ENCODE peak calls at places on chromosomes 16 and 17, in seven cellular contexts. G, V, P, M, N, E and J are unnamed samples.

GRCh38 chr17:74361613-74362391 is at the start of gene BTBD17:
- DNase-seq in G (peak), V (peak), P (peak), M (peak), N (peak), E (no peak), J (no peak)

GRCh38 chr17:17552351-17553216 is 38.9 kb downstream of the PEMT start:
- DNase-seq in G (no peak), V (no peak), P (no peak), M (no peak), N (no peak), E (no peak), J (no peak)

GRCh38 chr17:48128411-48128810 is 20.8 kb downstream of the SNX11 start:
- DNase-seq in G (no peak), V (no peak), P (no peak), M (no peak), N (no peak), E (no peak), J (no peak)

GRCh38 chr16:69564845-69565610 is 738 bp upstream of the NFAT5 start:
- DNase-seq in G (no peak), V (no peak), P (no peak), M (no peak), N (peak), E (no peak), J (no peak)

GRCh38 chr17:79141578-79142338 is 67.1 kb downstream of the ENGASE start:
- DNase-seq in G (no peak), V (no peak), P (no peak), M (no peak), N (no peak), E (no peak), J (no peak)

GRCh38 chr17:81821603-81822311 is 11.3 kb downstream of the MCRIP1 start:
- DNase-seq in G (peak), V (peak), P (peak), M (peak), N (peak), E (no peak), J (no peak)

GRCh38 chr17:71995570-71995969 is 125.2 kb upstream of the SOX9 start:
- DNase-seq in G (no peak), V (no peak), P (no peak), M (no peak), N (no peak), E (no peak), J (no peak)

GRCh38 chr16:1770328-1771071 is 843 bp downstream of the NME3 start:
- DNase-seq in G (peak), V (peak), P (peak), M (peak), N (peak), E (no peak), J (no peak)

GRCh38 chr16:51951668-51952298 is 595.2 kb downstream of the TOX3 start:
- DNase-seq in G (no peak), V (no peak), P (no peak), M (peak), N (no peak), E (no peak), J (no peak)

GRCh38 chr17:17682737-17683675 is 1.7 kb downstream of the RAI1 start:
- DNase-seq in G (peak), V (peak), P (peak), M (peak), N (peak), E (no peak), J (no peak)

GRCh38 chr16:49439050-49439449 is 65.4 kb downstream of the C16orf78 start:
- DNase-seq in G (no peak), V (no peak), P (no peak), M (no peak), N (no peak), E (no peak), J (no peak)

GRCh38 chr16:77406680-77407079 is 28.2 kb downstream of the ADAMTS18 start:
- DNase-seq in G (no peak), V (no peak), P (no peak), M (no peak), N (peak), E (no peak), J (no peak)

GRCh38 chr16:73319747-73320146 is 271.8 kb upstream of the ZFHX3 start:
- DNase-seq in G (no peak), V (no peak), P (no peak), M (no peak), N (no peak), E (no peak), J (no peak)

GRCh38 chr17:82613283-82614094 is 34.8 kb downstream of the WDR45B start:
- DNase-seq in G (no peak), V (no peak), P (no peak), M (no peak), N (no peak), E (no peak), J (no peak)

GRCh38 chr16:73214825-73215481 is 167.0 kb upstream of the ZFHX3 start:
- DNase-seq in G (no peak), V (no peak), P (no peak), M (no peak), N (peak), E (no peak), J (no peak)

GRCh38 chr17:46972346-46972745 is 6.7 kb downstream of the RPRML start:
- DNase-seq in G (no peak), V (peak), P (peak), M (peak), N (no peak), E (no peak), J (no peak)

GRCh38 chr16:85988306-85988705 is 89.3 kb downstream of the IRF8 start:
- DNase-seq in G (no peak), V (peak), P (no peak), M (no peak), N (no peak), E (no peak), J (no peak)

GRCh38 chr17:76033139-76033538 is 6.0 kb upstream of the EVPL start:
- DNase-seq in G (no peak), V (no peak), P (no peak), M (no peak), N (no peak), E (no peak), J (no peak)

GRCh38 chr17:36592316-36592710 is 634 bp downstream of the DHRS11 start:
- DNase-seq in G (peak), V (peak), P (no peak), M (peak), N (peak), E (no peak), J (no peak)

DNA sequence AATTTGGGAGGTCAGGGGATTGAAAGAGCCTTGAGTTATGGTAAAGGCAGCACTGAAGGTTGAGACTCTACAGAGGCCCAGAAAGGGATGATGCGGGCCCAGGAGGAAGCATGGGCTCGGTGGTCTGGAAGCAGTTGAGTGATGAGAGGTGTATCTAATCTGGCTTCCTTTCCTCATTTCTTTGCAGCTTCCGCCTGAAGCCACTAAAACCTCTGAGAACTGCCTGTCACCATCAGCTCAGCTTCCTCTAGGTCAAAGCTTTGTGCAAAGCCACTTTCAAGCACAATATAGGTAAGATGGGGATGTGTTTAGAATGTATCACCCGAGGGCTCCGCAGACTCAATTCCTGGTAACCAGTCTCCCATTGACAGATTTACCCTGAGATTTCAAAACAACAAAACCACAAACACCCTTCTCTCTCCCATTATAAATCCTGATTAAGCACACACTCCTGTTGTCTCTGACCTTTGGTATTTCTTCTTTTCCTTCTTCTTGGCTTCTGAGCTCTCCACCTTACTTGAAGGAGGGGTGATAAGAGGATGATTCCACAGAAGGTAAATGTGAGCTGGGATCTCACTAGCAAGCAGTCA is 21.2 kb downstream of the USP43 start:
- DNase-seq in G (no peak), V (no peak), P (no peak), M (no peak), N (no peak), E (no peak), J (no peak)
- TF ChIP-seq CTCF in G (no peak), V (no peak), P (no peak), M (no peak), N (no peak), E (no peak), J (no peak)

GRCh38 chr16:12896562-12896961 is 4.8 kb upstream of the SHISA9 start:
- DNase-seq in G (peak), V (no peak), P (no peak), M (no peak), N (no peak), E (no peak), J (no peak)
- TF ChIP-seq CTCF in G (no peak), V (peak), P (peak), M (peak), N (no peak), E (peak), J (no peak)

DNA sequence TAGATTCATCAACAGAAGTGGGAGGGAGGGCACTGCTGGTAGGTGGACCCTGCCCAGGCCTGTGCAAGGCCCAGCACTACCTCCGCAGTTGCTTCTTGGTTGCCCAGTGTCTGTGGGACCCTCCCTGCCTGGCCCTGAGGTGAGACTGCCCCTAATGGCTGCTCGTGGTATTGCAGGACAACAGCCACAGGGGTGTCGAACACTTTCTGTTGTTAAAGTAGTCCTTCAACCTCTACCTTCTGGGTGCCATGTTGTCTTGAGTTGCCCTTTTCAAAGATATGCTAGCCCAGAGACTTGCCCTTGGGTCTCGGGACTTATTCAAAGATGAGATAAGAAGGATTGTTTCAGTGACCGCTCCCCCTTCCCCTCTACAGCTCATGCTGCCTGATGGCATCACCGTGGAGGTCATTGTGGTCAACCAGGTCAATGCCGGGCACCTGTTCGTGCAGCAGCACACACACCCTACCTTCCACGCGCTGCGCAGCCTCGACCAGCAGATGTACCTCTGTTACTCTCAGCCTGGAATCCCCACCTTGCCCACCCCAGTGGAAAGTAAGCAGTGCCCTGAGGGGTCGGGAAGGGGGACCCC is 29.1 kb downstream of the AKAP1 start:
- DNase-seq in G (peak), V (peak), P (peak), M (peak), N (peak), E (no peak), J (no peak)
- TF ChIP-seq CTCF in G (peak), V (peak), P (peak), M (peak), N (peak), E (peak), J (no peak)

GRCh38 chr16:2858245-2859025 is 465 bp upstream of the PRSS22 start:
- DNase-seq in G (peak), V (peak), P (no peak), M (peak), N (no peak), E (no peak), J (no peak)
- TF ChIP-seq CTCF in G (peak), V (peak), P (no peak), M (peak), N (no peak), E (peak), J (no peak)

GRCh38 chr17:44863254-44863918 is 15.7 kb downstream of the HIGD1B start:
- DNase-seq in G (no peak), V (no peak), P (no peak), M (no peak), N (no peak), E (no peak), J (no peak)

GRCh38 chr17:44865231-44865660 is 17.6 kb downstream of the HIGD1B start:
- DNase-seq in G (peak), V (peak), P (peak), M (peak), N (peak), E (peak), J (no peak)

GRCh38 chr17:44864831-44865230 is 17.1 kb downstream of the HIGD1B start:
- DNase-seq in G (no peak), V (no peak), P (no peak), M (no peak), N (no peak), E (no peak), J (no peak)

GRCh38 chr17:44867841-44868240 is 20.2 kb downstream of the HIGD1B start:
- DNase-seq in G (no peak), V (no peak), P (no peak), M (no peak), N (no peak), E (no peak), J (no peak)

DNA sequence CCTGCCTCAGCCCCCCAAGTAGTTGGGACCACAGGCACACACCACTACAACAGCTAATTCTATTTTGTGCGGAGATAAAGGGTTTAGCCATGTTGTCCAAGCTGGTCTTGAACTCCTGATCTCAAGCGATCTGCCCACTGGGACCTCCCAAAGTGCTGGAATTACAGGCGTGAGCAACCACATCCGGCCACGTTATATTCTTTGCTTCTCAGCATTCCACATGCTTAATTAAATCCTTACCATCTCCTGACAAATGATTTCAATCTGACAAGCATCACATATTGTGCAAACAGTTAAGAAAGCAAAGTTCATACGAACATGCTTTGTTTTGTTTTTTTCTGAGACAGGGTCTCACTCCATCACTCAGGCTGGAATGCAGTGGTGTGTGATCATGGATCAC is 18.2 kb downstream of the HIGD1B start:
- DNase-seq in G (no peak), V (no peak), P (no peak), M (no peak), N (no peak), E (no peak), J (no peak)
- TF ChIP-seq CTCF in G (no peak), V (no peak), P (no peak), M (no peak), N (no peak), E (no peak), J (no peak)

GRCh38 chr16:81201267-81201666 is 37.2 kb upstream of the BCO1 start:
- DNase-seq in G (no peak), V (no peak), P (no peak), M (peak), N (no peak), E (no peak), J (no peak)

GRCh38 chr16:81195907-81196534 is 42.5 kb upstream of the BCO1 start:
- DNase-seq in G (no peak), V (no peak), P (no peak), M (no peak), N (no peak), E (no peak), J (no peak)

GRCh38 chr16:81198635-81199034 is 39.9 kb upstream of the BCO1 start:
- DNase-seq in G (peak), V (no peak), P (no peak), M (no peak), N (peak), E (no peak), J (no peak)
- TF ChIP-seq CTCF in G (peak), V (no peak), P (peak), M (no peak), N (peak), E (peak), J (no peak)

DNA sequence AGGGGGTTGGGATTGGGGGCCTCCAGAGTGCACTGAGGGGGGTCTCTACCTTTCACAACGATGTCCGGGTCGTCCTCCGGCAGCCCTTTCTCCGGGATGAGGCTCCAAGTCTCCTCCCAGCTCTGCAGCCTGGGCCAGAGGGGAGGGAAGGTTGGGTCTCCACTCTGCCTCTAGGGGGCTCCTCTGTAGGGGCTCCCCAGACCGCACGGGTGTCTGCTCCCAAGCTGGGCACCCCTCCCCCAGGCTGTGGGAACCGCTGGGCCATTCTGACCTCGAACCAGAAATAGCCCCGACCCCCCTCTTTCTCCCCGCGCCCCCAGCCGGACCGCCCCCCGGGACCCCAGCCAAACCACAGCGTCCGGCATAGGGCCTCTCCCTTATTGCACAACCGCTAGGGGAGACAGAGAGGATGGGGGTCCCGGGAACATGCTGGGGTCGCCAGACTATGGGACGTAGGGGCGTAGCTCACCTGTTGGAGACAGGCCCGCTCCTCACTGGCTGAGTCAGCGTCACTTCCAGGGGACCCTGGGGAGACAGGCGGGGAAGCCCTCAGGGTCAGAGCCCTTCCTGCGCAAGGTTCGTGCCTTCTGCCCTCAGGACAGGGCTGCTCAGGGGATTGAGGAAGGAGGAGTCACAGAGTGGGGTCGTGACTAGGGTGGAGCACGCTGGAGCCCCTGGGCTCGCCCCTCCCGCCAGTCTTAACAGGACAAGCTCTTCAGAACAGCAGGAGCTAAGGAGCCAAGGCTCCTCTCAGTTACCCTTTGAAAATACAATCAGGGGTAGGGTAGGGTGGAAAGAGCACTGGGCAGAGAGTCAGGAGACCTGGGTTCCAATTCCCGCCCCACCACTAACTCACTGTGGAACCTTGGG is 2.7 kb downstream of the PLEKHH3 start:
- DNase-seq in G (peak), V (peak), P (no peak), M (peak), N (peak), E (no peak), J (no peak)
- TF ChIP-seq CTCF in G (peak), V (peak), P (peak), M (peak), N (peak), E (peak), J (peak)

GRCh38 chr17:11031787-11032186 is 193.9 kb upstream of the PIRT start:
- DNase-seq in G (no peak), V (no peak), P (no peak), M (no peak), N (no peak), E (no peak), J (no peak)
- TF ChIP-seq CTCF in G (no peak), V (no peak), P (no peak), M (no peak), N (no peak), E (no peak), J (no peak)

GRCh38 chr16:67185003-67185865 is 1.5 kb upstream of the MATCAP1 start:
- DNase-seq in G (peak), V (peak), P (peak), M (peak), N (peak), E (no peak), J (no peak)
- TF ChIP-seq CTCF in G (peak), V (peak), P (peak), M (peak), N (peak), E (peak), J (peak)